ENCODE peak calls at places on chromosomes 5 and 9, in six cellular contexts. H is thyroid gland, Q is PC-3, D is astrocyte, Y is SK-N-SH, T is tibial artery. A is an unnamed sample. For H3K4me1, the result is how much of the 10 kb centered on the place peaks cover.

GRCh38 chr5:44945743-44946142 is 137.0 kb downstream of the MRPS30 start:
- DNase-seq in D (no peak), Q (peak), T (no peak), H (no peak), Y (no peak), A (no peak)

GRCh38 chr5:150625831-150626746 is 14.4 kb upstream of the SYNPO start:
- DNase-seq in Q (no peak), T (peak), Y (no peak), H (no peak), D (no peak), A (no peak)

GRCh38 chr5:96344678-96345612 is 88.1 kb downstream of the PCSK1 start:
- DNase-seq in T (no peak), D (peak), H (no peak), Y (peak), Q (peak), A (no peak)

GRCh38 chr9:78713746-78714405 is 417.0 kb downstream of the PSAT1 start:
- DNase-seq in T (no peak), D (peak), Y (no peak), Q (no peak), H (no peak), A (no peak)

GRCh38 chr5:82720213-82720612 is 357.0 kb downstream of the TMEM167A start:
- DNase-seq in D (no peak), Q (no peak), T (no peak), Y (no peak), H (no peak), A (no peak)

GRCh38 chr9:88037285-88037845 is 63.0 kb upstream of the CDK20 start:
- DNase-seq in Y (no peak), T (no peak), Q (no peak), H (no peak), D (no peak), A (no peak)

GRCh38 chr9:112059145-112059979 is 115.7 kb downstream of the SUSD1 start:
- DNase-seq in Q (peak), Y (no peak), H (no peak), D (peak), T (no peak), A (no peak)

GRCh38 chr9:99385814-99386279 is 163.8 kb downstream of the SEC61B start:
- DNase-seq in D (peak), Y (no peak), T (no peak), H (no peak), Q (no peak), A (no peak)

GRCh38 chr9:135223831-135224230 is 136.4 kb downstream of the OLFM1 start:
- DNase-seq in H (no peak), D (no peak), Q (no peak), T (no peak), Y (no peak), A (no peak)

GRCh38 chr9:36788534-36788933 is 215.8 kb downstream of the MELK start:
- DNase-seq in Y (no peak), D (no peak), H (no peak), Q (no peak), T (no peak), A (no peak)

GRCh38 chr5:116575635-116576042 is 1.0 kb upstream of the SEMA6A start:
- DNase-seq in T (peak), D (no peak), Y (no peak), H (peak), Q (no peak), A (no peak)

GRCh38 chr9:3526903-3527652 is 1.3 kb upstream of the RFX3 start:
- DNase-seq in Q (peak), Y (peak), T (peak), D (no peak), H (peak), A (peak)

GRCh38 chr5:145699846-145700245 is 135.3 kb downstream of the PRELID2 start:
- DNase-seq in H (no peak), Y (no peak), T (no peak), Q (no peak), D (no peak), A (no peak)

GRCh38 chr5:133607451-133607850 is 4.9 kb downstream of the FSTL4 start:
- DNase-seq in D (no peak), T (no peak), H (no peak), Y (peak), Q (no peak), A (no peak)

GRCh38 chr5:25641140-25641539 is 996.4 kb upstream of the CDH10 start:
- DNase-seq in D (no peak), Y (no peak), T (no peak), Q (no peak), H (no peak), A (no peak)

GRCh38 chr5:173325091-173325698 is 3.0 kb downstream of the STC2 start:
- DNase-seq in D (no peak), T (no peak), Q (no peak), Y (no peak), H (no peak), A (no peak)

GRCh38 chr5:82327961-82328360 is 49.8 kb upstream of the RPS23 start:
- DNase-seq in D (peak), Y (no peak), H (no peak), Q (no peak), T (no peak), A (no peak)

GRCh38 chr5:126527892-126528291 is 67.1 kb downstream of the ALDH7A1 start:
- DNase-seq in Y (no peak), D (peak), T (no peak), H (no peak), Q (peak), A (no peak)

GRCh38 chr9:69785757-69786156 is 25.9 kb upstream of the PTAR1 start:
- DNase-seq in H (no peak), D (peak), Q (peak), Y (no peak), T (no peak), A (no peak)

GRCh38 chr5:109403469-109403868 is 6.3 kb downstream of the PJA2 start:
- DNase-seq in T (no peak), D (no peak), H (no peak), Y (no peak), Q (no peak), A (no peak)
- H3K4me1 ChIP-seq in T (under half), D (under half), H (under half), Y (under half), Q (under half), A (under half)

DNA sequence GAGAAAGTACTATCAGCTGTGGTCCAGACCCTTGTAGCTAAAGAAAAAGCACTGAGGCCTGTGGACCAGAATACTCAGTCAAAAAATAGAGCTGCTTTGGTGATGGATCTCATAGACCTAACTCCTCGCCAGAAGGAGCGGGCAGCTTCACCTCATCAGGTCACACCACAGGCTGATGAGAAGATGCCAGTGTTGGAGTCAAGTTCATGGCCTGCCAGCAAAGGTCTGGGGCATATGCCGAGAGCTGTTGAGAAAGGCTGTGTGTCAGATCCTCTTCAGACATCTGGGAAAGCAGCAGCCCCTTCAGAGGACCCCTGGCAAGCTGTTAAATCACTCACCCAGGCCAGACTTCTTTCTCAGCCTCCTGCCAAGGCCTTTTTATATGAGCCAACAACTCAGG is 8.9 kb downstream of the RAB24 start:
- DNase-seq in Y (no peak), D (no peak), Q (no peak), T (no peak), H (no peak), A (no peak)
- H3K4me1 ChIP-seq in Y (under half), D (under half), Q (under half), T (under half), H (under half), A (under half)

GRCh38 chr9:115134941-115135340 is 17.0 kb upstream of the TNC start:
- DNase-seq in H (no peak), Y (no peak), T (no peak), D (peak), Q (no peak), A (no peak)

GRCh38 chr9:115135786-115136185 is 17.8 kb upstream of the TNC start:
- DNase-seq in Y (no peak), T (no peak), D (peak), Q (no peak), H (no peak), A (no peak)

GRCh38 chr9:115136379-115136778 is 18.4 kb upstream of the TNC start:
- DNase-seq in Y (no peak), D (no peak), H (no peak), Q (no peak), T (no peak), A (no peak)

GRCh38 chr9:115132648-115133047 is 14.7 kb upstream of the TNC start:
- DNase-seq in T (no peak), H (no peak), D (no peak), Y (no peak), Q (no peak), A (no peak)

DNA sequence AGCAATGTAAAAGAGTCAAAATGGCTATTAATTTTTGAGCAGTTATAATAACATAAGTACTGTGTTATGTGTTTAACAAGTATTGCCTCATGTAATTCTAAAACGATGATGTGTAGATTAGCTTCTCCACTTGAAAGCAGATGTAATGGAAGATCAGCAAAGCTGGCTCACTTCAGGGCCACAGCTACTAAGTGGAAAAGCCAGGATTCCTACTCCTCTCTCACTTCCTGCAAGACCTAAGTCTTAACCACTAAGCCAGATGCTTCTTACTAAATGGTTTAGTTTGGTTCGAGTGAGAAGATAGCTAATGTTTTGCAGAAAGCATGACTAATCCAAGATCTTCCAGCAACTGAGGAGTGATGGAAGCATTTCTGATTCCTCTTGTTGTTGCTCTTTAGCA is 15.7 kb upstream of the TNC start:
- DNase-seq in Q (no peak), D (peak), T (no peak), H (no peak), Y (no peak), A (no peak)
- H3K4me1 ChIP-seq in Q (under half), D (under half), T (under half), H (under half), Y (under half), A (under half)

GRCh38 chr5:65194871-65195270 is 286.8 kb downstream of the ADAMTS6 start:
- DNase-seq in T (no peak), H (no peak), D (no peak), Y (no peak), Q (no peak), A (no peak)
- H3K4me1 ChIP-seq in T (under half), H (under half), D (under half), Y (under half), Q (half or more), A (under half)

GRCh38 chr9:14316574-14317304 is 2.8 kb upstream of the NFIB start:
- DNase-seq in D (no peak), Y (no peak), H (peak), T (peak), Q (no peak), A (no peak)
- H3K4me1 ChIP-seq in D (under half), Y (under half), H (under half), T (under half), Q (under half), A (under half)

GRCh38 chr9:95007470-95007869 is 281.0 kb downstream of the AOPEP start:
- DNase-seq in H (no peak), D (no peak), T (no peak), Y (no peak), Q (no peak), A (no peak)
- H3K4me1 ChIP-seq in H (under half), D (under half), T (under half), Y (under half), Q (under half), A (under half)

A was measured in naive thymus-derived CD4-positive, alpha-beta T cell.